ENCODE peak calls at places on chromosomes 2 and 18, in four cellular contexts. W, N, R and M are unnamed samples. For H3K36me3, the result is how much of the 10 kb centered on the place peaks cover.

GRCh38 chr2:147382322-147382948 is 462.4 kb upstream of the ACVR2A start:
- DNase-seq in W (peak), N (no peak), R (no peak), M (peak)

GRCh38 chr2:127843677-127844076 is 14.3 kb downstream of the POLR2D start:
- DNase-seq in W (no peak), N (no peak), R (no peak), M (no peak)

GRCh38 chr18:40293311-40293710 is 1661.7 kb upstream of the PIK3C3 start:
- DNase-seq in W (no peak), N (peak), R (no peak), M (no peak)

GRCh38 chr2:128198666-128199065 is 107.7 kb downstream of the UGGT1 start:
- DNase-seq in W (no peak), N (peak), R (no peak), M (no peak)

GRCh38 chr18:48193521-48194251 is 215.5 kb downstream of the ZBTB7C start:
- DNase-seq in W (no peak), N (peak), R (no peak), M (no peak)

GRCh38 chr2:45004569-45005181 is 4.6 kb downstream of the SIX2 start:
- DNase-seq in W (no peak), N (peak), R (no peak), M (no peak)

GRCh38 chr2:9310390-9310789 is 103.8 kb downstream of the ASAP2 start:
- DNase-seq in W (peak), N (peak), R (peak), M (no peak)

GRCh38 chr2:128473175-128474013 is 154.7 kb upstream of the HS6ST1 start:
- DNase-seq in W (no peak), N (peak), R (no peak), M (no peak)

GRCh38 chr2:96239091-96239490 is 26.7 kb downstream of the TMEM127 start:
- DNase-seq in W (no peak), N (no peak), R (no peak), M (no peak)

GRCh38 chr2:112322919-112323318 is 47.5 kb downstream of the ZC3H6 start:
- DNase-seq in W (no peak), N (no peak), R (no peak), M (no peak)

GRCh38 chr18:27921392-27921791 is 255.5 kb downstream of the CDH2 start:
- DNase-seq in W (no peak), N (no peak), R (no peak), M (no peak)

GRCh38 chr18:8212893-8213805 is 396.1 kb upstream of the RAB12 start:
- DNase-seq in W (no peak), N (peak), R (no peak), M (no peak)

GRCh38 chr18:42029100-42029499 is 74.1 kb downstream of the PIK3C3 start:
- DNase-seq in W (no peak), N (no peak), R (no peak), M (no peak)

GRCh38 chr18:3044931-3045698 is 32.2 kb upstream of the LPIN2 start:
- DNase-seq in W (peak), N (peak), R (peak), M (no peak)

GRCh38 chr2:69010437-69011194 is 2.4 kb upstream of the ANTXR1 start:
- DNase-seq in W (no peak), N (no peak), R (no peak), M (no peak)

GRCh38 chr2:75592028-75592427 is 31.3 kb upstream of the EVA1A start:
- DNase-seq in W (no peak), N (peak), R (no peak), M (no peak)

GRCh38 chr2:215711484-215712034 is 275.7 kb upstream of the FN1 start:
- DNase-seq in W (no peak), N (peak), R (no peak), M (no peak)

GRCh38 chr2:152165780-152166179 is 9.8 kb downstream of the STAM2 start:
- DNase-seq in W (no peak), N (no peak), R (no peak), M (no peak)

GRCh38 chr2:134446431-134447091 is 192.7 kb downstream of the MGAT5 start:
- DNase-seq in W (no peak), N (peak), R (no peak), M (peak)

DNA sequence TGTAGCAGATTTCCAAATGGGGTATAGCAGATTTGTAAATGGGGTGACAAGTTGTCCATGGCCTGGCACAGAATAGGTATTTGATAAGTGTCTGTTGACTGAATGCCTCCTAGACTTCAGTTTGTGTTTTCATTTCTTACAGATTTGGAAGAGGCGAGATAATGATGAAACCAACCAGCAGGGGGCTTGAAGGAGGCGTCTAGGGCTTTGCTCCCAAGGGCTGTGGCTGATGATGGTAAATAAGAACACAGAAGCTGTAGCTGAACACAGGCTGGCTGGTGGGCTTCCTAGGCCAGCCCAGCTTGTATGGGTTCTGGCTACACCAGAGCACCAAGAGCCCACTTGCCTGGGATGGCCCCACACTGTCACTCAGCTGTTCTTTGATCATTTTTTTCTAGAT is 19.4 kb downstream of the SFTPB start:
- DNase-seq in W (no peak), N (peak), R (no peak), M (peak)
- TF ChIP-seq CTCF in W (peak), N (peak), R (peak), M (peak)

GRCh38 chr18:23819005-23819404 is 129.8 kb downstream of the LAMA3 start:
- DNase-seq in W (no peak), N (no peak), R (no peak), M (no peak)
- H3K36me3 ChIP-seq in W (under half), N (under half), R (under half), M (under half)

GRCh38 chr2:135585586-135585985 is 54.3 kb downstream of the R3HDM1 start:
- DNase-seq in W (no peak), N (peak), R (no peak), M (no peak)
- TF ChIP-seq CTCF in W (no peak), N (peak), R (no peak), M (no peak)

GRCh38 chr2:230209422-230210051 is 10.2 kb downstream of the SP110 start:
- DNase-seq in W (no peak), N (no peak), R (no peak), M (no peak)
- H3K36me3 ChIP-seq in W (half or more), N (under half), R (half or more), M (under half)